ENCODE peak calls at places on chromosomes 11 and 22, in five cellular contexts. T is endothelial cell, U is HuH-7.5, W is Peyer's patch, I is NCI-H1436. B is an unnamed sample.

GRCh38 chr11:116334596-116334995 is 438.2 kb downstream of the BUD13 start:
- DNase-seq in T (no peak), U (no peak), W (no peak), I (no peak), B (no peak)

GRCh38 chr11:14700593-14700992 is 57.0 kb downstream of the PDE3B start:
- DNase-seq in T (no peak), U (no peak), W (no peak), I (no peak), B (no peak)

GRCh38 chr11:119306373-119306890 is 10.5 kb downstream of the MCAM start:
- DNase-seq in T (no peak), U (no peak), W (no peak), I (no peak), B (no peak)

GRCh38 chr11:8683115-8683807 is 669 bp downstream of the RPL27A start:
- DNase-seq in T (no peak), U (no peak), W (no peak), I (no peak), B (peak; percentile 53)

GRCh38 chr22:39664485-39665200 is 94.1 kb downstream of the CACNA1I start:
- DNase-seq in T (peak; percentile 45), U (no peak), W (no peak), I (no peak), B (no peak)

GRCh38 chr11:12253843-12254281 is 123.5 kb upstream of the PARVA start:
- DNase-seq in T (no peak), U (no peak), W (peak; percentile 88), I (no peak), B (peak; percentile 71)

GRCh38 chr11:47269829-47270305 is at the start of gene MADD:
- DNase-seq in T (peak; percentile 77), U (peak; percentile 93), W (peak; percentile 95), I (peak; percentile 82), B (peak; percentile 95)

GRCh38 chr11:64990222-64990918 is 6.4 kb downstream of the BATF2 start:
- DNase-seq in T (peak; percentile 61), U (no peak), W (peak; percentile 56), I (no peak), B (no peak)

GRCh38 chr11:2862395-2862949 is 23.1 kb downstream of the CDKN1C start:
- DNase-seq in T (no peak), U (no peak), W (no peak), I (no peak), B (no peak)

GRCh38 chr22:27476729-27477128 is 324.8 kb downstream of the MN1 start:
- DNase-seq in T (no peak), U (no peak), W (no peak), I (no peak), B (no peak)

GRCh38 chr22:31278643-31279326 is 13.5 kb downstream of the PIK3IP1 start:
- DNase-seq in T (no peak), U (no peak), W (peak; percentile 74), I (no peak), B (no peak)

GRCh38 chr11:32881286-32881685 is 11.3 kb upstream of the QSER1 start:
- DNase-seq in T (no peak), U (no peak), W (no peak), I (no peak), B (no peak)